ENCODE peak calls at places on chromosome 1, in seven cellular contexts. M is effector memory CD8-positive, alpha-beta T cell; Y is T-helper 17 cell; R is activated T-cell treated with anti-CD3 and anti-CD28 coated beads for 1 hour; J is adrenal gland; I is nucleus accumbens; C is effector CD8-positive, alpha-beta T cell. L is an unnamed sample.

GRCh38 chr1:85884372-85885035 is 176.3 kb upstream of the ZNHIT6 start:
- DNase-seq in M (no peak), J (no peak), Y (no peak), C (no peak), R (no peak), I (no peak), L (no peak)

GRCh38 chr1:183778006-183778405 is 26.9 kb upstream of the RGL1 start:
- DNase-seq in I (no peak), M (no peak), R (no peak), C (no peak), J (no peak), Y (no peak), L (no peak)

GRCh38 chr1:114586513-114587047 is 5.2 kb upstream of the BCAS2 start:
- DNase-seq in J (no peak), I (no peak), R (no peak), M (no peak), C (no peak), Y (no peak), L (no peak)

GRCh38 chr1:228512852-228513243 is 25.7 kb downstream of the RNF187 start:
- DNase-seq in I (no peak), R (no peak), C (no peak), J (no peak), Y (no peak), M (no peak), L (no peak)

GRCh38 chr1:37308571-37308960 is 165.8 kb upstream of the ZC3H12A start:
- DNase-seq in M (no peak), J (no peak), I (peak; percentile 26), Y (no peak), C (no peak), R (no peak), L (no peak)

GRCh38 chr1:226884116-226884515 is 13.7 kb downstream of the PSEN2 start:
- DNase-seq in M (no peak), I (no peak), R (no peak), Y (no peak), C (no peak), J (no peak), L (peak; percentile 17)

GRCh38 chr1:73205294-73205973 is 923.1 kb upstream of the NEGR1 start:
- DNase-seq in M (no peak), Y (no peak), J (no peak), I (no peak), C (no peak), R (no peak), L (no peak)

GRCh38 chr1:22043175-22043769 is 9.2 kb upstream of the CDC42 start:
- DNase-seq in I (no peak), Y (no peak), M (no peak), R (no peak), J (no peak), C (no peak), L (no peak)

GRCh38 chr1:180948357-180948756 is 35.7 kb downstream of the KIAA1614 start:
- DNase-seq in C (no peak), J (no peak), M (no peak), Y (no peak), R (no peak), I (no peak), L (no peak)

GRCh38 chr1:7868085-7868780 is 15.4 kb upstream of the UTS2 start:
- DNase-seq in C (no peak), M (no peak), J (no peak), Y (no peak), I (no peak), R (no peak), L (no peak)

GRCh38 chr1:189356206-189356605 is 1121.5 kb downstream of the BRINP3 start:
- DNase-seq in I (no peak), R (no peak), C (no peak), J (no peak), M (no peak), Y (no peak), L (no peak)

GRCh38 chr1:94597701-94598100 is 56.1 kb upstream of the F3 start:
- DNase-seq in R (no peak), Y (no peak), M (no peak), I (no peak), C (no peak), J (no peak), L (no peak)

GRCh38 chr1:116825735-116826438 is 71.7 kb downstream of the CD2 start:
- DNase-seq in I (no peak), J (no peak), C (no peak), M (no peak), Y (no peak), R (no peak), L (no peak)

GRCh38 chr1:29785137-29785527 is 548.8 kb downstream of the PTPRU start:
- DNase-seq in J (no peak), C (no peak), R (no peak), M (no peak), I (no peak), Y (no peak), L (no peak)

GRCh38 chr1:174939771-174940545 is 59.8 kb upstream of the CACYBP start:
- DNase-seq in R (no peak), M (no peak), I (no peak), C (no peak), Y (no peak), J (no peak), L (no peak)

GRCh38 chr1:116855788-116856187 is 53.9 kb upstream of the PTGFRN start:
- DNase-seq in I (no peak), C (no peak), M (no peak), Y (no peak), R (no peak), J (no peak), L (no peak)

GRCh38 chr1:22847249-22847648 is 125.4 kb downstream of the LACTBL1 start:
- DNase-seq in R (no peak), M (no peak), I (no peak), Y (no peak), J (no peak), C (no peak), L (no peak)

GRCh38 chr1:153939476-153939875 is 7.0 kb downstream of the DENND4B start:
- DNase-seq in C (no peak), J (no peak), R (no peak), M (no peak), I (no peak), Y (no peak), L (no peak)

GRCh38 chr1:43707191-43708005 is at the start of gene ST3GAL3:
- DNase-seq in M (peak; percentile 88), C (peak; percentile 80), I (peak; percentile 90), J (peak; percentile 91), Y (peak; percentile 84), R (peak; percentile 82), L (peak; percentile 86)

GRCh38 chr1:196450143-196450911 is 157.9 kb downstream of the KCNT2 start:
- DNase-seq in C (no peak), I (no peak), R (no peak), M (no peak), J (no peak), Y (no peak), L (no peak)

GRCh38 chr1:185996211-185996610 is 262.0 kb downstream of the HMCN1 start:
- DNase-seq in I (no peak), J (peak; percentile 32), C (no peak), M (no peak), R (no peak), Y (no peak), L (no peak)

L was measured in CD4-positive, CD25-positive, alpha-beta regulatory T cell.